ENCODE peak calls at places on chromosomes 6 and 20, in ten cellular contexts. T, J, O, M, L, U, D, K, H and C are unnamed samples.

GRCh38 chr6:137820952-137821351 is 46.1 kb upstream of the TNFAIP3 start:
- DNase-seq in K (no peak), U (no peak), H (no peak), O (no peak), T (no peak), M (no peak), L (no peak), D (no peak), J (no peak), C (no peak)

GRCh38 chr6:8029243-8029870 is 34.8 kb downstream of the BLOC1S5 start:
- DNase-seq in J (no peak), M (no peak), H (no peak), K (peak; percentile 54), O (no peak), L (no peak), T (no peak), U (no peak), D (no peak), C (peak; percentile 62)

GRCh38 chr6:163991326-163991725 is 576.8 kb downstream of the QKI start:
- DNase-seq in K (no peak), T (no peak), U (no peak), O (no peak), L (no peak), D (no peak), M (no peak), J (no peak), H (no peak), C (no peak)

GRCh38 chr20:24970743-24971142 is 21.7 kb downstream of the CST7 start:
- DNase-seq in H (no peak), L (no peak), D (peak; percentile 14), K (no peak), T (no peak), M (no peak), O (no peak), U (peak; percentile 32), J (no peak), C (no peak)

GRCh38 chr20:24745617-24746350 is 203.3 kb upstream of the CST7 start:
- DNase-seq in T (no peak), J (no peak), O (no peak), D (peak; percentile 17), K (no peak), U (no peak), M (no peak), L (no peak), H (no peak), C (no peak)

GRCh38 chr6:132275253-132275970 is 125.9 kb downstream of the MOXD1 start:
- DNase-seq in T (no peak), O (no peak), D (peak; percentile 45), U (no peak), H (no peak), K (no peak), M (no peak), L (no peak), J (no peak), C (no peak)

GRCh38 chr20:32327087-32327681 is 30.9 kb upstream of the ASXL1 start:
- DNase-seq in D (no peak), O (no peak), T (no peak), U (no peak), J (no peak), K (no peak), L (no peak), H (no peak), M (no peak), C (no peak)

GRCh38 chr6:44966449-44967091 is 361.6 kb upstream of the RUNX2 start:
- DNase-seq in J (no peak), K (no peak), D (no peak), T (no peak), L (no peak), H (no peak), U (no peak), O (no peak), M (no peak), C (no peak)

GRCh38 chr6:157861814-157862213 is 38.8 kb downstream of the SNX9 start:
- DNase-seq in O (no peak), H (no peak), J (no peak), M (no peak), L (no peak), U (no peak), D (no peak), T (no peak), K (no peak), C (no peak)

GRCh38 chr6:93684339-93684738 is 265.0 kb upstream of the EPHA7 start:
- DNase-seq in M (no peak), L (no peak), D (no peak), H (no peak), J (no peak), T (no peak), U (no peak), O (no peak), K (no peak), C (no peak)

GRCh38 chr6:39700362-39700761 is 24.8 kb downstream of the KIF6 start:
- DNase-seq in H (no peak), K (no peak), D (no peak), U (no peak), M (no peak), J (no peak), T (no peak), O (no peak), L (no peak), C (no peak)

GRCh38 chr20:7257719-7258466 is 490.4 kb downstream of the BMP2 start:
- DNase-seq in J (no peak), M (no peak), D (no peak), U (no peak), H (no peak), T (no peak), O (no peak), L (no peak), K (peak; percentile 51), C (no peak)

GRCh38 chr6:142171351-142171750 is 24.3 kb downstream of the VTA1 start:
- DNase-seq in K (no peak), L (no peak), T (no peak), H (no peak), J (no peak), M (no peak), D (no peak), U (no peak), O (no peak), C (no peak)

GRCh38 chr20:46021361-46022359 is 7.4 kb upstream of the SLC12A5 start:
- DNase-seq in L (no peak), O (no peak), T (no peak), K (peak; percentile 71), J (no peak), D (peak; percentile 98), U (no peak), H (peak; percentile 67), M (no peak), C (peak; percentile 97)

DNA sequence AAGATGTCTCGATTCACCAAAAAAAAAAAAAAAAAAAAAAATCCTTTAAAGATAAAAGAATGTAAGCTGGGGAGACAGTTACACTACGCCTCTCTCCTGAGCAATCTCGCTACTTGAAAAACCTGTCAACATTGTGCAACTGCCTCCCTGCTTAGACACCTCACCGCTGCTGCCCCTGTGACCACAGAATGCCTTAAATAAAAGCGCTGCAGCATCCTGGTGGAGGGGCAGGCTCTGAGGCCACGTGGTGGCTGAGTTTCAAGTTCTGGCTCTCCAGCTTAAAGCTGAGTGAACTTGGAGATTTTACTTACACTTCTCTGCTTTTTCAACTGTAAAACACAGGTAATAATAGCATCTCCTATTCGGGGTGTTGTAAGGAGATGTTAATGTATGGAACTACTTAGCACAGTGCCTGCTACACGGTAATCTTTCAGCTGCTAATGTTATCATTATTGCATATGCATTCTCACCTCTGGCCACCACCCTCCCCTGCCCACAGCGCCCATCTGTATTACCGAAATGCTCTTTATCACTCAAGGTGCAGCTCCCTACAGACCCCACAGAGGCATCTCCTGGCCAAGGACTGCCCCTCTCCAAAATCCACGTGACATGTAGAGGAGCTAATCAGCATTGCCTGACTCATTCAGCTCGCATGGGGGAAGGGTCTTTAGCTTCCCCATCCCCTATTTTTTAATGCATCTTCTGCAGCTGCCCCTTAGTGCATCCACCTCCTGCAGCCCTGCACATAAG is 42.0 kb downstream of the SLC22A23 start:
- DNase-seq in L (no peak), M (no peak), T (peak; percentile 36), O (no peak), D (peak; percentile 64), K (no peak), H (no peak), J (no peak), U (peak; percentile 36), C (no peak)
- H3K4me1 ChIP-seq in L (peaks cover 50% of the 10 kb centered on the region), M (no peaks in the 10 kb centered on the region), T (no peaks in the 10 kb centered on the region), O (peaks cover 3% of the 10 kb centered on the region), D (peaks cover 26% of the 10 kb centered on the region), K (no peaks in the 10 kb centered on the region), H (peaks cover 26% of the 10 kb centered on the region), J (no peaks in the 10 kb centered on the region), U (no peaks in the 10 kb centered on the region), C (no peaks in the 10 kb centered on the region)

GRCh38 chr20:50514750-50515149 is 4.6 kb downstream of the PTPN1 start:
- DNase-seq in M (no peak), O (no peak), K (no peak), T (no peak), L (no peak), U (no peak), H (no peak), D (no peak), J (no peak), C (no peak)
- H3K4me1 ChIP-seq in M (peaks cover 15% of the 10 kb centered on the region), O (peaks cover 57% of the 10 kb centered on the region), K (peaks cover 9% of the 10 kb centered on the region), T (peaks cover 70% of the 10 kb centered on the region), L (peaks cover 33% of the 10 kb centered on the region), U (peaks cover 89% of the 10 kb centered on the region), H (peaks cover 83% of the 10 kb centered on the region), D (no peaks in the 10 kb centered on the region), J (peaks cover 13% of the 10 kb centered on the region), C (no peaks in the 10 kb centered on the region)

DNA sequence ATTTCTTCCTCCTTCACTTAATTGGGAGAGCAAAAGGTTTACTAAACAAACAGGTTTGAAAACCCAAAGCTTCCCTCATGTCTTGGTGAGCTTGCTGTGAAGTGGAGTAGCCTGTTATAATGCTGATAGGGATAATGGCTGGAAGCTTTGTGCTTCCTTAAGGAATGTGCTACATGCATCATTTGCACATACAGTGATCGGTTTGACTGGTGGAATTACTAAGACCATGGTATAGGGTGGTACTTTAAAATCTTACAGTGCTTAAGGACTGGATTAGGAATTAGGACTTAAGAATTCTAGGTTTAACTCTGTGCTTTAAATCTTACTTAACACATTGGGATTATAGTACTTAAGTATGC is 75.7 kb downstream of the ARID1B start:
- DNase-seq in O (no peak), K (no peak), H (no peak), D (peak; percentile 51), L (no peak), J (no peak), T (no peak), U (no peak), M (no peak), C (no peak)
- H3K4me1 ChIP-seq in O (peaks cover 44% of the 10 kb centered on the region), K (peaks cover 14% of the 10 kb centered on the region), H (peaks cover 86% of the 10 kb centered on the region), D (peaks cover 12% of the 10 kb centered on the region), L (peaks cover 43% of the 10 kb centered on the region), J (peaks cover 24% of the 10 kb centered on the region), T (peaks cover 16% of the 10 kb centered on the region), U (peaks cover 73% of the 10 kb centered on the region), M (peaks cover 6% of the 10 kb centered on the region), C (peaks cover 24% of the 10 kb centered on the region)

DNA sequence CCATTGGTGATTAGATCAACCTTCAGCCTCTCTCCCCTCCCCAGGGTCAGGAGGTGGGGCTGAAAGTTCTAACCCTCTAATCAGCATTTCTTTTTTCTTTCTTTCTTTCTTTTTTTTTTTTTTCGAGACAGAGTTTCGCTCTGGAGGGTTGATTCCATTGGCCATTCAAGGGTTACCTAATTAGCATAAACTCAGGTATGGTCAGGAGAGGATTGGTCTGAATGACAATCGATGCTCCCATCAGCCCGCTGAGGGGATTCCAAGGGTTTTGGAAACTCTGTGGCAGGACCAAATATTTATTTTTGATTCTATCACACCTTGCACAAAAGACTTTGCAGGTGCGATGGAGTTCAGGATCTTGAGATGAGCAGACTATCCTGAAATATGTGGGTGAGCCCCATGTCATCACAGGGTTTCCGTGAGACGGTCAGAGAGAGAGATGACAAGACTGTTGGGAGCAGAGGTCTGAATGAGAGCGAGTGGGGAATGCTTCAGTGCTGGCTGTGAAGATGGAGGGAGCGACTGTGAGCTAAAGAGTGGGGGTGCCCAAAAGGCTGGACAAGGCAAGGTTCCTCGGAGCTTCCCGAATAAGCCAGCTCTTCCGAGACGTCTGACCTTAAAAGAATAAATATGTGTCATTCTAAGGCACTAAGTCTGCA is 107.1 kb downstream of the BMP7 start:
- DNase-seq in U (peak; percentile 47), O (no peak), J (no peak), D (no peak), H (no peak), M (no peak), L (no peak), T (no peak), K (no peak), C (no peak)
- H3K4me1 ChIP-seq in U (no peaks in the 10 kb centered on the region), O (no peaks in the 10 kb centered on the region), J (no peaks in the 10 kb centered on the region), D (no peaks in the 10 kb centered on the region), H (no peaks in the 10 kb centered on the region), M (no peaks in the 10 kb centered on the region), L (no peaks in the 10 kb centered on the region), T (no peaks in the 10 kb centered on the region), K (peaks cover 2% of the 10 kb centered on the region), C (no peaks in the 10 kb centered on the region)